ENCODE peak calls at places on chromosome 12, in ten cellular contexts. One of them, this sample, is unnamed.

GRCh38 chr12:58310828-58311273 is 369.5 kb downstream of the ATP23 start:
- DNase-seq in GM12891: no peak
- DNase-seq in suprapubic skin: no peak
- DNase-seq in upper lobe of left lung: no peak
- DNase-seq in SK-N-SH: no peak
- DNase-seq in GM12878: no peak
- DNase-seq in breast epithelium: no peak
- DNase-seq in H1: no peak
- DNase-seq in endothelial cell of umbilical vein: peak
- DNase-seq in GM23338: no peak
- DNase-seq in this sample: no peak

GRCh38 chr12:4506870-4507269 is 31.8 kb upstream of the RAD51AP1 start:
- DNase-seq in breast epithelium: no peak
- DNase-seq in upper lobe of left lung: no peak
- DNase-seq in GM12878: peak
- DNase-seq in SK-N-SH: no peak
- DNase-seq in endothelial cell of umbilical vein: no peak
- DNase-seq in GM12891: peak
- DNase-seq in H1: no peak
- DNase-seq in GM23338: no peak
- DNase-seq in suprapubic skin: no peak
- DNase-seq in this sample: no peak

GRCh38 chr12:42935090-42935489 is 345.5 kb upstream of the PRICKLE1 start:
- DNase-seq in suprapubic skin: no peak
- DNase-seq in GM12878: no peak
- DNase-seq in upper lobe of left lung: no peak
- DNase-seq in SK-N-SH: no peak
- DNase-seq in breast epithelium: no peak
- DNase-seq in H1: no peak
- DNase-seq in GM23338: no peak
- DNase-seq in endothelial cell of umbilical vein: no peak
- DNase-seq in GM12891: no peak
- DNase-seq in this sample: no peak

GRCh38 chr12:88870000-88870737 is 289.9 kb upstream of the KITLG start:
- DNase-seq in breast epithelium: no peak
- DNase-seq in suprapubic skin: no peak
- DNase-seq in GM23338: no peak
- DNase-seq in upper lobe of left lung: no peak
- DNase-seq in GM12891: no peak
- DNase-seq in GM12878: no peak
- DNase-seq in SK-N-SH: no peak
- DNase-seq in endothelial cell of umbilical vein: no peak
- DNase-seq in H1: no peak
- DNase-seq in this sample: no peak

GRCh38 chr12:7787574-7788315 is 1.5 kb upstream of the NANOG start:
- DNase-seq in endothelial cell of umbilical vein: no peak
- DNase-seq in suprapubic skin: no peak
- DNase-seq in breast epithelium: no peak
- DNase-seq in upper lobe of left lung: no peak
- DNase-seq in GM23338: peak
- DNase-seq in GM12891: no peak
- DNase-seq in SK-N-SH: no peak
- DNase-seq in GM12878: no peak
- DNase-seq in H1: peak
- DNase-seq in this sample: no peak

GRCh38 chr12:108270035-108270840 is 68.9 kb downstream of the CMKLR1 start:
- DNase-seq in GM12878: no peak
- DNase-seq in upper lobe of left lung: no peak
- DNase-seq in suprapubic skin: no peak
- DNase-seq in GM23338: no peak
- DNase-seq in breast epithelium: no peak
- DNase-seq in H1: no peak
- DNase-seq in GM12891: no peak
- DNase-seq in endothelial cell of umbilical vein: no peak
- DNase-seq in SK-N-SH: no peak
- DNase-seq in this sample: no peak

GRCh38 chr12:59834659-59835474 is 239.0 kb downstream of the SLC16A7 start:
- DNase-seq in suprapubic skin: no peak
- DNase-seq in SK-N-SH: peak
- DNase-seq in H1: no peak
- DNase-seq in breast epithelium: no peak
- DNase-seq in GM23338: peak
- DNase-seq in GM12891: no peak
- DNase-seq in upper lobe of left lung: no peak
- DNase-seq in GM12878: no peak
- DNase-seq in endothelial cell of umbilical vein: no peak
- DNase-seq in this sample: no peak

GRCh38 chr12:3125674-3126073 is 48.5 kb downstream of the TSPAN9 start:
- DNase-seq in H1: no peak
- DNase-seq in suprapubic skin: no peak
- DNase-seq in GM12878: no peak
- DNase-seq in breast epithelium: no peak
- DNase-seq in upper lobe of left lung: no peak
- DNase-seq in endothelial cell of umbilical vein: no peak
- DNase-seq in GM12891: no peak
- DNase-seq in SK-N-SH: no peak
- DNase-seq in GM23338: no peak
- DNase-seq in this sample: no peak

GRCh38 chr12:64682572-64683277 is 72.4 kb downstream of the RASSF3 start:
- DNase-seq in GM23338: peak
- DNase-seq in GM12891: no peak
- DNase-seq in H1: no peak
- DNase-seq in breast epithelium: no peak
- DNase-seq in GM12878: no peak
- DNase-seq in suprapubic skin: no peak
- DNase-seq in upper lobe of left lung: no peak
- DNase-seq in endothelial cell of umbilical vein: peak
- DNase-seq in SK-N-SH: peak
- DNase-seq in this sample: no peak

GRCh38 chr12:111451649-111452129 is 46.0 kb downstream of the SH2B3 start:
- DNase-seq in H1: no peak
- DNase-seq in GM23338: peak
- DNase-seq in endothelial cell of umbilical vein: peak
- DNase-seq in GM12878: no peak
- DNase-seq in breast epithelium: no peak
- DNase-seq in upper lobe of left lung: no peak
- DNase-seq in SK-N-SH: peak
- DNase-seq in GM12891: no peak
- DNase-seq in suprapubic skin: no peak
- DNase-seq in this sample: peak

GRCh38 chr12:1934831-1935230 is 16.4 kb upstream of the CACNA2D4 start:
- DNase-seq in endothelial cell of umbilical vein: no peak
- DNase-seq in GM23338: no peak
- DNase-seq in suprapubic skin: no peak
- DNase-seq in breast epithelium: no peak
- DNase-seq in upper lobe of left lung: no peak
- DNase-seq in GM12891: no peak
- DNase-seq in H1: no peak
- DNase-seq in GM12878: no peak
- DNase-seq in SK-N-SH: peak
- DNase-seq in this sample: no peak

DNA sequence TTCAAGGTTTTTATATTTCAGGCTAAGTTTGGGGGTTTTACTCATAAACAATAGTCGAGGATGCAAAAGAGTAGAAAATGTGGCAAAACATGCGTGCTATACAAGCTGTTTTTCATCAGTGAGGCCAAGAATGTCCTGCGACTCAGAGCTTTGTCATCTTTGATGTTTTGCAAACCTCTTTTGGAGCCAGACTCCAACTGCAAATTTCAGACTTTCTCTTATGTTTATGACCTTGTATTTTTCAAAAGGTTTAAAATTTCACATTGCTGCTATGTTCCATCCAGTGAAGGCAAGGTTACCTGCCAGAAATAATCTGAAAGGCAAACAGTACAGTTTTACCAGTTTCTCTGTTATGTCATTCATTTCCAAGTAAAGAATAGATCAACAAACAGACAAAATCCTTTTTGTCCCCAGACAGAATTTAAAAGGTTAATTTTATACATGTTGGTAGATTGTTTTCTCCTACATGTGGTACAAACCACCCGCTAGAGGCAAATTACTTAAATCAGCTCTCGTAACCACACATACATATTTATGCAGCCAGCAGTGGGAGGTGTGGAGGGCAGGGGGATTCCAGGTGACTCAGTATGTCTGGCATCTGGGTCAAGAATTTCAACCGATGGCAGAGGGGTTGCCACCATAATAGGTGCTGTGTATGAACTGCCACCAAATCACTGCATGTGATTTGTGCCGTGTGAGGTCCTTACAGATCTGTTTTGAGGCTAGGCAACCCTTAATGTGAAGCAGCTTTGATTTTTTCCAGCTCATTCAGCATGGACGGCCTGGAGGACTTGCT is 119.8 kb upstream of the CPM start:
- DNase-seq in GM12891: no peak
- DNase-seq in SK-N-SH: no peak
- DNase-seq in endothelial cell of umbilical vein: peak
- DNase-seq in H1: peak
- DNase-seq in GM12878: peak
- DNase-seq in GM23338: peak
- DNase-seq in suprapubic skin: no peak
- DNase-seq in upper lobe of left lung: no peak
- DNase-seq in breast epithelium: no peak
- DNase-seq in this sample: no peak
- TF ChIP-seq POLR2AphosphoS5 in GM12891: no peak
- TF ChIP-seq POLR2AphosphoS5 in SK-N-SH: peak
- TF ChIP-seq POLR2AphosphoS5 in endothelial cell of umbilical vein: no peak
- TF ChIP-seq POLR2AphosphoS5 in H1: no peak
- TF ChIP-seq POLR2AphosphoS5 in GM12878: no peak
- TF ChIP-seq POLR2AphosphoS5 in GM23338: no peak
- TF ChIP-seq POLR2AphosphoS5 in suprapubic skin: no peak
- TF ChIP-seq POLR2AphosphoS5 in upper lobe of left lung: no peak
- TF ChIP-seq POLR2AphosphoS5 in breast epithelium: no peak
- TF ChIP-seq POLR2AphosphoS5 in this sample: no peak

GRCh38 chr12:99066726-99067125 is 421.6 kb downstream of the APAF1 start:
- DNase-seq in upper lobe of left lung: no peak
- DNase-seq in H1: no peak
- DNase-seq in breast epithelium: no peak
- DNase-seq in GM23338: no peak
- DNase-seq in GM12891: no peak
- DNase-seq in SK-N-SH: no peak
- DNase-seq in endothelial cell of umbilical vein: no peak
- DNase-seq in GM12878: no peak
- DNase-seq in suprapubic skin: no peak
- DNase-seq in this sample: no peak
- TF ChIP-seq POLR2AphosphoS5 in upper lobe of left lung: no peak
- TF ChIP-seq POLR2AphosphoS5 in H1: no peak
- TF ChIP-seq POLR2AphosphoS5 in breast epithelium: no peak
- TF ChIP-seq POLR2AphosphoS5 in GM23338: no peak
- TF ChIP-seq POLR2AphosphoS5 in GM12891: no peak
- TF ChIP-seq POLR2AphosphoS5 in SK-N-SH: no peak
- TF ChIP-seq POLR2AphosphoS5 in endothelial cell of umbilical vein: no peak
- TF ChIP-seq POLR2AphosphoS5 in GM12878: no peak
- TF ChIP-seq POLR2AphosphoS5 in suprapubic skin: no peak
- TF ChIP-seq POLR2AphosphoS5 in this sample: no peak

GRCh38 chr12:12721251-12721689 is 4.1 kb downstream of the CDKN1B start:
- DNase-seq in GM12891: no peak
- DNase-seq in GM12878: no peak
- DNase-seq in SK-N-SH: no peak
- DNase-seq in upper lobe of left lung: no peak
- DNase-seq in suprapubic skin: no peak
- DNase-seq in breast epithelium: no peak
- DNase-seq in H1: no peak
- DNase-seq in GM23338: no peak
- DNase-seq in endothelial cell of umbilical vein: no peak
- DNase-seq in this sample: no peak

GRCh38 chr12:12723681-12724420 is 6.7 kb downstream of the CDKN1B start:
- DNase-seq in upper lobe of left lung: peak
- DNase-seq in endothelial cell of umbilical vein: peak
- DNase-seq in suprapubic skin: no peak
- DNase-seq in GM12891: no peak
- DNase-seq in H1: no peak
- DNase-seq in GM23338: peak
- DNase-seq in breast epithelium: no peak
- DNase-seq in SK-N-SH: peak
- DNase-seq in GM12878: no peak
- DNase-seq in this sample: peak

GRCh38 chr12:12723147-12723680 is 6.0 kb downstream of the CDKN1B start:
- DNase-seq in GM12891: no peak
- DNase-seq in GM23338: no peak
- DNase-seq in SK-N-SH: no peak
- DNase-seq in suprapubic skin: no peak
- DNase-seq in GM12878: no peak
- DNase-seq in breast epithelium: no peak
- DNase-seq in H1: no peak
- DNase-seq in upper lobe of left lung: no peak
- DNase-seq in endothelial cell of umbilical vein: peak
- DNase-seq in this sample: no peak

GRCh38 chr12:12720637-12721250 is 3.6 kb downstream of the CDKN1B start:
- DNase-seq in SK-N-SH: no peak
- DNase-seq in breast epithelium: no peak
- DNase-seq in suprapubic skin: no peak
- DNase-seq in endothelial cell of umbilical vein: peak
- DNase-seq in GM23338: no peak
- DNase-seq in H1: no peak
- DNase-seq in GM12878: no peak
- DNase-seq in GM12891: no peak
- DNase-seq in upper lobe of left lung: no peak
- DNase-seq in this sample: no peak

DNA sequence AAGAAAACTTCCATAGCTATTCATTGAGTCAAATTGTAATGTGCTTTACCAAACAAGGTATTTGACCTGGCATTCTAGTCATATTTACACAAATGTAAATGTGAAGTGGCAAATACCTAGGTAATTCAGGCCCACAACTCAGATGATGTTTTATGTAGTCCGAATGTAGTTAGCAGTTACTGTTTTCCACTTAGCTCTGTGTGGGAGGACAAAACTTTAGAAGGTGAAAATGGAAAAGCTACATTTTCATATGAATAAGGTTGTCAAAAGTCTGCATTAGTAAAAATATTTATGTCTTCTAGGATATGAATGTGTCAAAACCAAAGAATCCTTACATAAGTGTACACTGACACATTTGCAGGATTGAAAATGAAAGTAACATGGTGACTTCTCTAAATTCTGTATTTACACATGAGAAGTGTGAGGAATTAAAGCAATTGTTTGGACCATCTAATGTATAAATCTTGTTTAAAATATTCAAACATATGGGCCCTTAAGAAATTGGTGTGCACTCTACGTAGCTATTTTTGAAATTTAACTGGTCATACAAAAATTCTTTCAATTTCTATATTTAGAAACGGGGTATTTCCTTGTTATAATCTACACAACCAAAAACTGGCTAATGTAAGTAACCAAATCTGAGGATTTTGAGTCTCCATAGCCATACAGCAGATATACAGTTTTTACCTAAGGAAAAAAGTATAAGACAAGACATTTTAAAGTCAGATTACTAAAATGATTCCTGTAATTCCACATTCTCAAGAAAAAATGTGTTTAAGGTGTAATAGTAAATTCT is 5.4 kb downstream of the CDKN1B start:
- DNase-seq in endothelial cell of umbilical vein: peak
- DNase-seq in breast epithelium: no peak
- DNase-seq in suprapubic skin: no peak
- DNase-seq in SK-N-SH: no peak
- DNase-seq in H1: no peak
- DNase-seq in GM23338: no peak
- DNase-seq in upper lobe of left lung: no peak
- DNase-seq in GM12878: no peak
- DNase-seq in GM12891: no peak
- DNase-seq in this sample: no peak
- TF ChIP-seq POLR2AphosphoS5 in endothelial cell of umbilical vein: no peak
- TF ChIP-seq POLR2AphosphoS5 in breast epithelium: no peak
- TF ChIP-seq POLR2AphosphoS5 in suprapubic skin: no peak
- TF ChIP-seq POLR2AphosphoS5 in SK-N-SH: no peak
- TF ChIP-seq POLR2AphosphoS5 in H1: no peak
- TF ChIP-seq POLR2AphosphoS5 in GM23338: no peak
- TF ChIP-seq POLR2AphosphoS5 in upper lobe of left lung: no peak
- TF ChIP-seq POLR2AphosphoS5 in GM12878: no peak
- TF ChIP-seq POLR2AphosphoS5 in GM12891: peak
- TF ChIP-seq POLR2AphosphoS5 in this sample: no peak

GRCh38 chr12:124625867-124626675 is 58.7 kb upstream of the NCOR2 start:
- DNase-seq in GM12878: no peak
- DNase-seq in GM23338: no peak
- DNase-seq in H1: no peak
- DNase-seq in endothelial cell of umbilical vein: peak
- DNase-seq in breast epithelium: peak
- DNase-seq in suprapubic skin: peak
- DNase-seq in upper lobe of left lung: peak
- DNase-seq in GM12891: no peak
- DNase-seq in SK-N-SH: no peak
- DNase-seq in this sample: peak
- TF ChIP-seq POLR2AphosphoS5 in GM12878: no peak
- TF ChIP-seq POLR2AphosphoS5 in GM23338: no peak
- TF ChIP-seq POLR2AphosphoS5 in H1: no peak
- TF ChIP-seq POLR2AphosphoS5 in endothelial cell of umbilical vein: peak
- TF ChIP-seq POLR2AphosphoS5 in breast epithelium: no peak
- TF ChIP-seq POLR2AphosphoS5 in suprapubic skin: no peak
- TF ChIP-seq POLR2AphosphoS5 in upper lobe of left lung: peak
- TF ChIP-seq POLR2AphosphoS5 in GM12891: no peak
- TF ChIP-seq POLR2AphosphoS5 in SK-N-SH: no peak
- TF ChIP-seq POLR2AphosphoS5 in this sample: peak